ENCODE peak calls at places on chromosomes 4 and X, in ten cellular contexts. G is psoas muscle, C is cardiac fibroblast, A is heart left ventricle, Y is AG10803, E is GM12865, Z is lung, B is cardiac muscle cell, Q is GM23338, U is endothelial cell of umbilical vein. D is an unnamed sample.

GRCh38 chr4:60133414-60133813 is 1066.7 kb upstream of the ADGRL3 start:
- DNase-seq in C (peak; percentile 70), U (no peak), A (no peak), Q (no peak), Z (no peak), E (no peak), G (no peak), Y (no peak), B (peak; percentile 0), D (peak; percentile 4)

GRCh38 chrX:40749874-40750273 is 14.5 kb upstream of the MED14 start:
- DNase-seq in Y (no peak), E (peak; percentile 64), A (no peak), Q (no peak), U (peak; percentile 1), G (no peak), Z (no peak), C (no peak), B (no peak), D (no peak)

GRCh38 chrX:152905081-152905420 is 7.2 kb downstream of the ZNF185 start:
- DNase-seq in A (no peak), G (peak; percentile 34), Q (no peak), B (no peak), Y (no peak), E (no peak), C (no peak), Z (no peak), U (no peak), D (no peak)

GRCh38 chrX:44143061-44143602 is 169.9 kb upstream of the NDP start:
- DNase-seq in E (no peak), Q (no peak), Z (no peak), Y (no peak), U (no peak), B (no peak), C (no peak), A (no peak), G (no peak), D (no peak)

GRCh38 chr4:186190456-186191265 is 706 bp upstream of the CYP4V2 start:
- DNase-seq in Y (peak; percentile 10), E (peak; percentile 61), U (no peak), G (no peak), Z (no peak), A (peak; percentile 48), Q (peak; percentile 50), C (peak; percentile 33), B (peak; percentile 22), D (peak; percentile 51)

GRCh38 chr4:105154576-105154975 is 7.9 kb downstream of the TET2 start:
- DNase-seq in E (no peak), Q (peak; percentile 13), Z (no peak), B (no peak), A (no peak), G (no peak), Y (no peak), C (no peak), U (no peak), D (no peak)

GRCh38 chr4:56979674-56980073 is 978 bp downstream of the POLR2B start:
- DNase-seq in Z (no peak), Q (peak; percentile 46), C (peak; percentile 48), G (no peak), E (peak; percentile 76), B (peak; percentile 42), U (peak; percentile 44), Y (peak; percentile 31), A (no peak), D (no peak)

GRCh38 chr4:9931196-9931595 is 90.1 kb downstream of the SLC2A9 start:
- DNase-seq in Y (no peak), U (no peak), Z (no peak), G (no peak), C (no peak), A (no peak), B (no peak), E (no peak), Q (no peak), D (no peak)

GRCh38 chrX:11304829-11305228 is 11.6 kb downstream of the AMELX start:
- DNase-seq in Z (no peak), U (no peak), G (no peak), E (no peak), Q (no peak), C (no peak), A (no peak), B (no peak), Y (no peak), D (no peak)

GRCh38 chr4:30714408-30715031 is 5.6 kb upstream of the PCDH7 start:
- DNase-seq in U (peak; percentile 65), B (peak; percentile 74), C (peak; percentile 72), A (peak; percentile 24), Z (no peak), E (peak; percentile 28), Y (peak; percentile 34), Q (peak; percentile 88), G (no peak), D (no peak)
- TF ChIP-seq CTCF in U (peak; percentile 79), B (peak; percentile 89), C (peak; percentile 81), A (peak; percentile 49), Z (peak; percentile 5), E (peak; percentile 53), Y (peak; percentile 76), Q (peak; percentile 81), G (peak; percentile 39), D (peak; percentile 82)

GRCh38 chr4:54109226-54110018 is 9.5 kb downstream of the GSX2 start:
- DNase-seq in E (no peak), Z (no peak), C (no peak), Y (no peak), G (no peak), B (no peak), A (no peak), U (no peak), Q (peak; percentile 86), D (no peak)
- H3K4me3 ChIP-seq in E (no peak overlapping the region), Z (no peak overlapping the region), C (peak overlapping the region; percentile 19), Y (no peak overlapping the region), G (peak overlapping the region; percentile 31), B (no peak overlapping the region), A (no peak overlapping the region), U (no peak overlapping the region), Q (peak overlapping the region; percentile 51), D (no peak overlapping the region)

DNA sequence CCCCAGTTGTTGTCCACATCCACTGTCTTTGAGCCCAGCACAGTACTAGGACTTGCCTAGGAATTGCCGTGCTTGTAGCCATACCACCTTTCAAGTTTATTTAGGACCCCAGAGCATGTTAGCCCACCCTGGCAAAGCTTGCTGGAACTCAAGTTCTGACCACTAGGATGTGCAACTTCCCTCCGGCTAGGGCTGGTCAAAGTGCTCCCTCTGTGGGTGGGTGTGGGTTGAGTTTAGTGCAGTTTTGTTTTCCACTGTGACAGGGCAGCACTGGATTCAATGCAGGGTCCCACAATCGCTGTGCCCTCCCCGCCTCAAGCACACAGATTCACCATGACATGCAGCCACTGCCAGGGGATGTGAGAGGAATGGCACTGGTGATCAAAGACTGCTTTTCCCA is 96.0 kb downstream of the RASGEF1B start:
- DNase-seq in B (no peak), E (no peak), Z (no peak), G (no peak), Q (peak; percentile 47), U (no peak), C (no peak), A (no peak), Y (no peak), D (no peak)
- TF ChIP-seq CTCF in B (no peak), E (no peak), Z (no peak), G (no peak), Q (peak; percentile 80), U (no peak), C (no peak), A (no peak), Y (no peak), D (no peak)

DNA sequence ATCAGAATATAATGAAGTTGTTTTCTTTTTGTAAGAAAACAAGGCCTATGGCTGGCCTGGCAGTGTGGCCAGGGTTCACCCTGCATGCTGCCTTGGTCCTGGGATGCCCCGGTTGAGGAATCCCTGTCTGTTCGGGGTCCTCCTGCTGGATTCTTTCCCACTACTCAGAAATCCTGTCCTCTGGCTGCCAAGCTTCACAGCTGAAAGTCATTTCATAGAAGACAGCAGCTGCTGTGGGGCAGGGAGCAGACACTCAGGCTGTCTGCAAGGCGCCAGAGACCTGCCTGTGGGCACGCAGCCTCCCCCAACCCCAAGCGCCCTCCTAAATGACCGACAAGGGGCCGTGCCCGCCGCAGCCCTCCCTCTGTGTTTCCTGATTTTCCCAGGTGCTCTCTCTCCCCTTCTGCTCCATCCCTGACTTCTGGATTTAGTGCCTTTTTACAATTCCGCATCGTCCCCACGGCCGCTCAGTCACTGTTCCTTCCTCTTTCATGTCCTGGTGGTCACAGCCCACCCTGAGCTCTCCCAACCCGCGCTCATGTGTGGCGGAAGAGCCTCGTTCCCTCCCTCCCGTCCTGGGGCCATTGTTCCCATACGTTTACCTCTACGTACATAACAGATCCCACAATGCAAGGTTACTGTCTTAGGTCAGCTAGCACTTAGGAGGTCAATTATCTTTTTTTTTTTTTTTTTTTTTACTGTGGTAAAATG is 27.5 kb downstream of the ZFYVE28 start:
- DNase-seq in C (no peak), E (no peak), Z (no peak), Y (no peak), B (no peak), U (no peak), Q (no peak), A (no peak), G (peak; percentile 8), D (no peak)
- H3K4me3 ChIP-seq in C (no peak overlapping the region), E (no peak overlapping the region), Z (no peak overlapping the region), Y (no peak overlapping the region), B (no peak overlapping the region), U (no peak overlapping the region), Q (peak overlapping the region; percentile 35), A (no peak overlapping the region), G (no peak overlapping the region), D (no peak overlapping the region)